ENCODE peak calls at places on chromosomes 7 and 10, in six cellular contexts. G is H1, O is HCT116, X is GM12878, J is K562, L is HepG2. T is an unnamed sample.
A peak's percentile ranks its signal among the peaks of the same experiment; 100 is the strongest.

GRCh38 chr7:31067491-31067890 is 15.4 kb downstream of the ADCYAP1R1 start:
- DNase-seq in G (no peak), O (no peak), X (no peak), J (no peak), L (no peak), T (no peak)

GRCh38 chr10:101558206-101558605 is 29.9 kb downstream of the POLL start:
- DNase-seq in G (no peak), O (no peak), X (no peak), J (no peak), L (no peak), T (no peak)

GRCh38 chr10:9222917-9223316 is 1168.4 kb downstream of the GATA3 start:
- DNase-seq in G (no peak), O (no peak), X (no peak), J (no peak), L (no peak), T (no peak)

GRCh38 chr10:127524869-127525268 is 24.2 kb upstream of the NPS start:
- DNase-seq in G (no peak), O (peak; percentile 15), X (no peak), J (no peak), L (no peak), T (no peak)

GRCh38 chr10:69413221-69413865 is 3.4 kb downstream of the TACR2 start:
- DNase-seq in G (peak; percentile 83), O (peak; percentile 34), X (no peak), J (peak; percentile 64), L (peak; percentile 41), T (peak; percentile 59)

GRCh38 chr10:68156373-68157185 is 47.3 kb downstream of the MYPN start:
- DNase-seq in G (no peak), O (peak; percentile 58), X (no peak), J (peak; percentile 46), L (peak; percentile 57), T (peak; percentile 59)

GRCh38 chr7:45670227-45670626 is 96.1 kb downstream of the ADCY1 start:
- DNase-seq in G (peak; percentile 13), O (no peak), X (no peak), J (no peak), L (no peak), T (no peak)

GRCh38 chr7:125218076-125218475 is 288.5 kb upstream of the POT1 start:
- DNase-seq in G (no peak), O (no peak), X (no peak), J (no peak), L (no peak), T (no peak)

GRCh38 chr7:129298268-129298893 is 73.6 kb downstream of the AHCYL2 start:
- DNase-seq in G (no peak), O (peak; percentile 26), X (no peak), J (peak; percentile 42), L (peak; percentile 36), T (peak; percentile 15)

GRCh38 chr7:6385110-6385792 is 62.5 kb downstream of the DAGLB start:
- DNase-seq in G (no peak), O (peak; percentile 58), X (no peak), J (no peak), L (peak; percentile 91), T (no peak)

GRCh38 chr10:71713135-71714040 is 6.2 kb downstream of the C10orf105 start:
- DNase-seq in G (no peak), O (no peak), X (no peak), J (peak; percentile 63), L (no peak), T (no peak)

GRCh38 chr7:140375323-140375722 is 23.0 kb downstream of the SLC37A3 start:
- DNase-seq in G (no peak), O (no peak), X (no peak), J (no peak), L (no peak), T (no peak)

GRCh38 chr10:59134302-59134701 is 42.1 kb upstream of the PHYHIPL start:
- DNase-seq in G (no peak), O (no peak), X (no peak), J (no peak), L (no peak), T (no peak)

GRCh38 chr10:92238062-92238585 is 52.8 kb downstream of the CPEB3 start:
- DNase-seq in G (no peak), O (no peak), X (no peak), J (no peak), L (no peak), T (no peak)

GRCh38 chr7:39517240-39517639 is 49.0 kb upstream of the YAE1 start:
- DNase-seq in G (no peak), O (no peak), X (no peak), J (no peak), L (no peak), T (no peak)
- H3K9ac ChIP-seq in G (no peak overlapping the region), O (no peak overlapping the region), X (no peak overlapping the region), J (no peak overlapping the region), L (no peak overlapping the region), T (no peak overlapping the region)

GRCh38 chr10:37638569-37638968 is 218.8 kb downstream of the ZNF248 start:
- DNase-seq in G (no peak), O (no peak), X (no peak), J (no peak), L (no peak), T (no peak)
- H3K36me3 ChIP-seq in G (no peaks in the 10 kb centered on the region), O (no peaks in the 10 kb centered on the region), X (no peaks in the 10 kb centered on the region), J (no peaks in the 10 kb centered on the region), L (no peaks in the 10 kb centered on the region), T (no peaks in the 10 kb centered on the region)

DNA sequence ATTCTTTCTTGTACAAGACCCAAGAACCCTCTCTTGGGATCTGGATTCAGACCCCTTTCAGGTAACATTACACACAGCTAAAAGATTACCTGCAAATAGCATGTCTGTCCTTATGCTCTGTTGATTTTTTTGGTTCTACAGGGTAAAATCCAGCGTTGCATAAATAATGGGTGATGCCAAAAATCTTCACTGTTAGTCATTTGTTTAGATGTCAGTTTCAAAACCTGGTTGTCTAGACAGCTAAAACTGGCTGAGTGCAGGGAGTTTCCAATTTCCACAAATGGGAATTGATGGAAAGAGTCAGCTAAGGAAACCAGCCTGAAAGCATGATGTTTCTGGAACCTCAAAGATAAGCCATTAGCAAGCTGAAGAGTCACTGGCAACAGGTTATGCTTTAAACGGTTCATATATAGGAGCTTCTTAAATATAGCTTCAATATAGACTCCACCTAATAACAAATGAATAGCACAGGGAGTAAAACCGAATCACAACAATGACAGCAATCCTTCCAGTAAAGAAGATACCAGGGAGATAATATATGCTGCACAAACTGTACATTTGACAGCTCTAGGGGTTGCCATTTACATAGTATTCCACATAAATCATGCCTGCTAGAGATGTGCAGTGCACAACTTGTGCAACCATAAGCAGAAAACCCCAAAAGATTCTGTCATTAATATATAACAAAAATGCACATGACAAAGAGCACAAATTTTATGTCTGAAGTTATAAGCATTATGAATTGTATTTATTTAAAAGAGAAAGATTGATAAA is 20.4 kb downstream of the CCDC71L start:
- DNase-seq in G (no peak), O (no peak), X (no peak), J (no peak), L (no peak), T (no peak)
- TF ChIP-seq ZNF274 in G (no peak), O (no peak), X (no peak), J (no peak), L (no peak), T (no peak)

DNA sequence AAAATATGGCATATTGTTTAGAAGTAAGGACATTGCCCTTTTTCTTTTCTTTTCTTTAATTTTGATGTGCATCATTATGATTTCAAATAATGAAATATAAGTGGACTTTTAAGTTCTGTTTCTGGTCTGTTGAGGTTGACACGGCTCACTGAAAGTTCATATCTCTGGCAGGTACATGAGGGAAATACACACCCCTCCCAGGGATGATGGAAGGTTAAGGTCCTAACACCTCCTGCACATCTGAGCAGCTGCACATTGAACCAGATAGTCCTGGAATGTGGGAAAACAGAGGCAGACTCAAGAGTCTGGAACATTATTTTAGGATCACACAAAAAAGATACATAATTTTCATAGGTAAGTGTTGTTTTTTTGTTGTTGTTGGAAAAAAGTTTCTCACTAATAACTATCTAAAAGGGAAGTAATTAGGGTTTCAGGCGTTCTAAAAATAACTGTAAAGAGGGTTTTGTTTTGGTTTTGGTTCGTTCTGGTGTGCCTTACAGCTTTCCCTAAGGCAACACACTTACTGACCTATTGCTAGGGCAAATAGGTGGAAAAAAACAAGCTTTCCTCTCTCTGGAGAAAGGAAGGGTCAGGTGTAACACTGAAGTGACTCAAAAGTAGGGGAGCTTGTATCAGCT is 201.2 kb upstream of the PRKCQ start:
- DNase-seq in G (no peak), O (no peak), X (peak; percentile 32), J (no peak), L (no peak), T (no peak)
- H3K9ac ChIP-seq in G (no peak overlapping the region), O (no peak overlapping the region), X (no peak overlapping the region), J (no peak overlapping the region), L (no peak overlapping the region), T (no peak overlapping the region)

GRCh38 chr7:151423936-151424335 is 14.1 kb upstream of the WDR86 start:
- DNase-seq in G (no peak), O (no peak), X (no peak), J (no peak), L (no peak), T (no peak)

GRCh38 chr7:151423226-151423625 is 13.4 kb upstream of the WDR86 start:
- DNase-seq in G (no peak), O (no peak), X (no peak), J (no peak), L (no peak), T (no peak)

GRCh38 chr7:151422212-151422611 is 12.4 kb upstream of the WDR86 start:
- DNase-seq in G (no peak), O (no peak), X (no peak), J (no peak), L (no peak), T (no peak)

GRCh38 chr7:151416921-151417320 is 7.1 kb upstream of the WDR86 start:
- DNase-seq in G (no peak), O (no peak), X (no peak), J (no peak), L (no peak), T (no peak)

GRCh38 chr7:151420144-151420543 is 10.3 kb upstream of the WDR86 start:
- DNase-seq in G (no peak), O (no peak), X (no peak), J (no peak), L (no peak), T (no peak)
- H3K36me3 ChIP-seq in G (no peaks in the 10 kb centered on the region), O (no peaks in the 10 kb centered on the region), X (no peaks in the 10 kb centered on the region), J (no peaks in the 10 kb centered on the region), L (no peaks in the 10 kb centered on the region), T (no peaks in the 10 kb centered on the region)

GRCh38 chr10:12180221-12180974 is 15.3 kb downstream of the NUDT5 start:
- DNase-seq in G (no peak), O (no peak), X (no peak), J (no peak), L (no peak), T (peak; percentile 68)

GRCh38 chr10:12179616-12180015 is 16.1 kb downstream of the NUDT5 start:
- DNase-seq in G (no peak), O (no peak), X (no peak), J (no peak), L (no peak), T (no peak)

GRCh38 chr10:12181065-12181775 is 14.5 kb downstream of the NUDT5 start:
- DNase-seq in G (no peak), O (no peak), X (peak; percentile 31), J (no peak), L (no peak), T (no peak)

DNA sequence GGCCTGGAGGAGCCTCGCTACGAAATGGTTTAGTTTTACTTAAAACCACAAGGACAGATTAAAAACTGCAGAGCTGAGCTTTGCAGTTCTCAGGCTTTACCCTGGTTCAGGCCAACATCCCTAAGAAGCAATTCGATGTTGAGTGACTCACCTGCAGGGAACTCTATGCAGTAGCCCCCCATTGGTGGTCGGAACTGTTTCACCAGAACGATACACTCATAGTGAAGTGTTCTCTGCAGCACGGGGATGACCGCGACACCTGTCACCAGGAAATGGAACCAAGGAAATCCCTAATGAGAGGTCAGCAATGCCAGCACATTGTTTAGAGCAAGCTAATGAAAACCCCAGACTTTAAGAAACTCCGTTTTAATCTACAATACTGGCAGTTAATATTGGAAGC is 18.0 kb downstream of the NUDT5 start:
- DNase-seq in G (no peak), O (no peak), X (no peak), J (no peak), L (no peak), T (no peak)
- TF ChIP-seq ZNF274 in G (no peak), O (no peak), X (no peak), J (no peak), L (no peak), T (no peak)

T was measured in NT2/D1.